ENCODE peak calls at places on chromosomes 5 and 9, in five cellular contexts. One of them, this sample, is unnamed.

GRCh38 chr9:2966846-2967372 is 123.0 kb upstream of the PUM3 start:
- DNase-seq in A549: no peak
- DNase-seq in naive thymus-derived CD4-positive, alpha-beta T cell: no peak
- DNase-seq in AG04450: no peak
- DNase-seq in psoas muscle: no peak
- DNase-seq in this sample: no peak

GRCh38 chr5:58107704-58108103 is 352.2 kb downstream of the PLK2 start:
- DNase-seq in A549: no peak
- DNase-seq in naive thymus-derived CD4-positive, alpha-beta T cell: no peak
- DNase-seq in AG04450: no peak
- DNase-seq in psoas muscle: no peak
- DNase-seq in this sample: no peak

GRCh38 chr5:161155451-161155850 is 303.4 kb upstream of the ATP10B start:
- DNase-seq in A549: no peak
- DNase-seq in naive thymus-derived CD4-positive, alpha-beta T cell: no peak
- DNase-seq in AG04450: no peak
- DNase-seq in psoas muscle: no peak
- DNase-seq in this sample: no peak

GRCh38 chr9:107542814-107543213 is 53.2 kb upstream of the KLF4 start:
- DNase-seq in A549: no peak
- DNase-seq in naive thymus-derived CD4-positive, alpha-beta T cell: no peak
- DNase-seq in AG04450: no peak
- DNase-seq in psoas muscle: no peak
- DNase-seq in this sample: no peak

GRCh38 chr5:75510417-75510835 is 1.0 kb downstream of the CERT1 start:
- DNase-seq in A549: no peak
- DNase-seq in naive thymus-derived CD4-positive, alpha-beta T cell: no peak
- DNase-seq in AG04450: no peak
- DNase-seq in psoas muscle: no peak
- DNase-seq in this sample: no peak

GRCh38 chr9:81737871-81738507 is 48.6 kb upstream of the TLE1 start:
- DNase-seq in A549: peak
- DNase-seq in naive thymus-derived CD4-positive, alpha-beta T cell: no peak
- DNase-seq in AG04450: peak
- DNase-seq in psoas muscle: no peak
- DNase-seq in this sample: no peak

GRCh38 chr5:146620031-146620662 is 104.2 kb upstream of the GPR151 start:
- DNase-seq in A549: no peak
- DNase-seq in naive thymus-derived CD4-positive, alpha-beta T cell: no peak
- DNase-seq in AG04450: no peak
- DNase-seq in psoas muscle: no peak
- DNase-seq in this sample: no peak

GRCh38 chr9:137639303-137640051 is 20.7 kb downstream of the EHMT1 start:
- DNase-seq in A549: no peak
- DNase-seq in naive thymus-derived CD4-positive, alpha-beta T cell: no peak
- DNase-seq in AG04450: no peak
- DNase-seq in psoas muscle: no peak
- DNase-seq in this sample: peak

GRCh38 chr9:93591301-93591700 is 14.9 kb downstream of the PHF2 start:
- DNase-seq in A549: no peak
- DNase-seq in naive thymus-derived CD4-positive, alpha-beta T cell: no peak
- DNase-seq in AG04450: no peak
- DNase-seq in psoas muscle: no peak
- DNase-seq in this sample: no peak

GRCh38 chr5:59034498-59035186 is 451.8 kb downstream of the RAB3C start:
- DNase-seq in A549: peak
- DNase-seq in naive thymus-derived CD4-positive, alpha-beta T cell: peak
- DNase-seq in AG04450: no peak
- DNase-seq in psoas muscle: no peak
- DNase-seq in this sample: peak

GRCh38 chr9:126608551-126608950 is 5.2 kb upstream of the LMX1B start:
- DNase-seq in A549: no peak
- DNase-seq in naive thymus-derived CD4-positive, alpha-beta T cell: no peak
- DNase-seq in AG04450: no peak
- DNase-seq in psoas muscle: no peak
- DNase-seq in this sample: no peak

GRCh38 chr9:117462926-117463325 is 48.1 kb upstream of the ASTN2 start:
- DNase-seq in A549: no peak
- DNase-seq in naive thymus-derived CD4-positive, alpha-beta T cell: no peak
- DNase-seq in AG04450: no peak
- DNase-seq in psoas muscle: no peak
- DNase-seq in this sample: no peak

GRCh38 chr5:89878140-89878570 is 531.4 kb downstream of the CETN3 start:
- DNase-seq in A549: peak
- DNase-seq in naive thymus-derived CD4-positive, alpha-beta T cell: no peak
- DNase-seq in AG04450: peak
- DNase-seq in psoas muscle: no peak
- DNase-seq in this sample: no peak

GRCh38 chr5:107271682-107272350 is 398.9 kb downstream of the EFNA5 start:
- DNase-seq in A549: no peak
- DNase-seq in naive thymus-derived CD4-positive, alpha-beta T cell: no peak
- DNase-seq in AG04450: no peak
- DNase-seq in psoas muscle: no peak
- DNase-seq in this sample: no peak

GRCh38 chr9:138064547-138064946 is 187.0 kb downstream of the CACNA1B start:
- DNase-seq in A549: no peak
- DNase-seq in naive thymus-derived CD4-positive, alpha-beta T cell: no peak
- DNase-seq in AG04450: no peak
- DNase-seq in psoas muscle: no peak
- DNase-seq in this sample: no peak

GRCh38 chr9:10704720-10705119 is 91.9 kb upstream of the PTPRD start:
- DNase-seq in A549: no peak
- DNase-seq in naive thymus-derived CD4-positive, alpha-beta T cell: no peak
- DNase-seq in AG04450: no peak
- DNase-seq in psoas muscle: no peak
- DNase-seq in this sample: no peak

GRCh38 chr5:78669331-78669730 is 20.8 kb upstream of the LHFPL2 start:
- DNase-seq in A549: no peak
- DNase-seq in naive thymus-derived CD4-positive, alpha-beta T cell: no peak
- DNase-seq in AG04450: no peak
- DNase-seq in psoas muscle: no peak
- DNase-seq in this sample: no peak

GRCh38 chr5:131968396-131968954 is 23.0 kb upstream of the MEIKIN start:
- DNase-seq in A549: no peak
- DNase-seq in naive thymus-derived CD4-positive, alpha-beta T cell: no peak
- DNase-seq in AG04450: no peak
- DNase-seq in psoas muscle: no peak
- DNase-seq in this sample: no peak

GRCh38 chr5:86968311-86968753 is 299.4 kb upstream of the RASA1 start:
- DNase-seq in A549: peak
- DNase-seq in naive thymus-derived CD4-positive, alpha-beta T cell: no peak
- DNase-seq in AG04450: peak
- DNase-seq in psoas muscle: peak
- DNase-seq in this sample: peak

GRCh38 chr9:16125637-16126036 is 572.8 kb downstream of the CCDC171 start:
- DNase-seq in A549: no peak
- DNase-seq in naive thymus-derived CD4-positive, alpha-beta T cell: no peak
- DNase-seq in AG04450: no peak
- DNase-seq in psoas muscle: no peak
- DNase-seq in this sample: no peak

GRCh38 chr9:78918976-78919375 is 622.1 kb downstream of the PSAT1 start:
- DNase-seq in A549: no peak
- DNase-seq in naive thymus-derived CD4-positive, alpha-beta T cell: no peak
- DNase-seq in AG04450: no peak
- DNase-seq in psoas muscle: no peak
- DNase-seq in this sample: no peak

GRCh38 chr9:70567511-70567910 is 153.1 kb upstream of the KLF9 start:
- DNase-seq in A549: no peak
- DNase-seq in naive thymus-derived CD4-positive, alpha-beta T cell: no peak
- DNase-seq in AG04450: no peak
- DNase-seq in psoas muscle: no peak
- DNase-seq in this sample: no peak

GRCh38 chr9:101465330-101465915 is 29.8 kb upstream of the ALDOB start:
- DNase-seq in A549: peak
- DNase-seq in naive thymus-derived CD4-positive, alpha-beta T cell: no peak
- DNase-seq in AG04450: no peak
- DNase-seq in psoas muscle: no peak
- DNase-seq in this sample: peak

GRCh38 chr5:83285661-83286398 is 185.7 kb upstream of the VCAN start:
- DNase-seq in A549: no peak
- DNase-seq in naive thymus-derived CD4-positive, alpha-beta T cell: no peak
- DNase-seq in AG04450: no peak
- DNase-seq in psoas muscle: peak
- DNase-seq in this sample: no peak

GRCh38 chr5:96155156-96155555 is 193.5 kb upstream of the ELL2 start:
- DNase-seq in A549: no peak
- DNase-seq in naive thymus-derived CD4-positive, alpha-beta T cell: no peak
- DNase-seq in AG04450: no peak
- DNase-seq in psoas muscle: no peak
- DNase-seq in this sample: no peak

GRCh38 chr5:178651046-178651810 is 24.4 kb upstream of the CLK4 start:
- DNase-seq in A549: no peak
- DNase-seq in naive thymus-derived CD4-positive, alpha-beta T cell: no peak
- DNase-seq in AG04450: no peak
- DNase-seq in psoas muscle: no peak
- DNase-seq in this sample: no peak

GRCh38 chr5:5306696-5307095 is 115.8 kb upstream of the ICE1 start:
- DNase-seq in A549: no peak
- DNase-seq in naive thymus-derived CD4-positive, alpha-beta T cell: no peak
- DNase-seq in AG04450: no peak
- DNase-seq in psoas muscle: no peak
- DNase-seq in this sample: no peak

GRCh38 chr5:383621-384020 is 59.4 kb upstream of the EXOC3 start:
- DNase-seq in A549: no peak
- DNase-seq in naive thymus-derived CD4-positive, alpha-beta T cell: no peak
- DNase-seq in AG04450: no peak
- DNase-seq in psoas muscle: no peak
- DNase-seq in this sample: no peak

GRCh38 chr5:84378420-84378819 is 6.3 kb downstream of the EDIL3 start:
- DNase-seq in A549: no peak
- DNase-seq in naive thymus-derived CD4-positive, alpha-beta T cell: no peak
- DNase-seq in AG04450: no peak
- DNase-seq in psoas muscle: no peak
- DNase-seq in this sample: no peak

GRCh38 chr5:90932052-90932699 is 373.6 kb downstream of the ADGRV1 start:
- DNase-seq in A549: peak
- DNase-seq in naive thymus-derived CD4-positive, alpha-beta T cell: no peak
- DNase-seq in AG04450: peak
- DNase-seq in psoas muscle: no peak
- DNase-seq in this sample: peak

GRCh38 chr5:179870403-179870903 is 11.8 kb upstream of the MRNIP start:
- DNase-seq in A549: peak
- DNase-seq in naive thymus-derived CD4-positive, alpha-beta T cell: no peak
- DNase-seq in AG04450: no peak
- DNase-seq in psoas muscle: peak
- DNase-seq in this sample: peak

DNA sequence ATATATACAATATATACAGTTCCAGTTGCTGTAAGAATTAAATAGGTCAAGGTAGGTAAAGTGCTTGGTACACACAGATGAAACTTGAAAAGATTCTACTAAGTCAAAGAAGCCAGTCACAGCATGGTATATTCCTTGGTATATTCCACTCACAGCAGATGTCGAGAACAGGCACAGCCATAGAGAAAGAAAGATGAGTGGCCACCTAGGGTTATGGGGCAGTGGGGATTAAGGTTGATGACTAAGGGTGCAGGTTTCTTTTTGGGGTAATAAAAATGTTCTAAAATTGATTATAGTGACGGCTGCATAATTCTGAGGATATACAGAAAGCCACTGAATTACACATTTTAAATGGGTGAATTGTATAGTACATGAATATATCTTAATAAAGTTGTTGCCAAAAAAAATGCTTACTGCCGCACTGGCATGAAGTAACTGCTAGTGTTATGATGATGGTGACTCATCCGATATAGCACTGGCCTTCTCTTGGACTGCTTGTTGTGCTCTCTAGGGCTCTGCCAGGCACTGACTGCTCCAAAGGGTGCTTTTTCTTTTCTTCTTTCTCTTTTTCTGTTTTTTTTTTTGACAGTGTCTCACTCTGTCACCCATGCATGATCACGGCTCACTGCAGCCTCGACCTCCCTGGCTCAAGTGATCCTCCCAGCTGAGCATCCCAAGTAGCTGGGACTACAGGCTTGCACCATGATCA is 23.5 kb downstream of the TBC1D2 start:
- DNase-seq in A549: peak
- DNase-seq in naive thymus-derived CD4-positive, alpha-beta T cell: no peak
- DNase-seq in AG04450: peak
- DNase-seq in psoas muscle: no peak
- DNase-seq in this sample: no peak
- H3K27ac ChIP-seq in A549: peak
- H3K27ac ChIP-seq in naive thymus-derived CD4-positive, alpha-beta T cell: no peak
- H3K27ac ChIP-seq in AG04450: peak
- H3K27ac ChIP-seq in psoas muscle: no peak
- H3K27ac ChIP-seq in this sample: no peak

DNA sequence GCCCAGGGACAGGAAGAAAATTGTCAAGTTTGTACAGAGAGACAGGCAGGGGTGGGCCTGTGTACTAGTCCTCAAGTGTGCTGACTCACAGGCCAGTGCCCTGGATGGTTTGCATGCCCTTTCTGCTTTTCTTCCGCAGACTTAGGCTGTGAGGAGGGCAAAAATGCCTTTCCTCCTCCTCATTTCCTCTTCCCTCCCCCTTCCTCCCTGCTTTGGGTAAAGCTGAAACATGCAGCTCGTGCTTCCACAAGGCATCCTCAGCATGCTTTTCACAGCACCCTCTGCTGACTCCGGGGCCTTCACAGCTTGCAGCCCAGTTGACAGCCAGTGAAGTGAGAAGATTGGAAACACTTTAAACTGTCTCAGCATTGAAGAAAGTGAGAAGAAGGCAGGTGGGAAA is 138.6 kb downstream of the GRIA1 start:
- DNase-seq in A549: peak
- DNase-seq in naive thymus-derived CD4-positive, alpha-beta T cell: no peak
- DNase-seq in AG04450: peak
- DNase-seq in psoas muscle: no peak
- DNase-seq in this sample: no peak
- H3K4me3 ChIP-seq in A549: no peak
- H3K4me3 ChIP-seq in naive thymus-derived CD4-positive, alpha-beta T cell: no peak
- H3K4me3 ChIP-seq in AG04450: no peak
- H3K4me3 ChIP-seq in psoas muscle: no peak
- H3K4me3 ChIP-seq in this sample: no peak

GRCh38 chr9:119698535-119698934 is 329.3 kb upstream of the BRINP1 start:
- DNase-seq in A549: no peak
- DNase-seq in naive thymus-derived CD4-positive, alpha-beta T cell: no peak
- DNase-seq in AG04450: no peak
- DNase-seq in psoas muscle: no peak
- DNase-seq in this sample: no peak
- H3K27ac ChIP-seq in A549: no peak
- H3K27ac ChIP-seq in naive thymus-derived CD4-positive, alpha-beta T cell: no peak
- H3K27ac ChIP-seq in AG04450: no peak
- H3K27ac ChIP-seq in psoas muscle: no peak
- H3K27ac ChIP-seq in this sample: no peak

GRCh38 chr9:121820286-121821005 is 169.0 kb downstream of the DAB2IP start:
- DNase-seq in A549: no peak
- DNase-seq in naive thymus-derived CD4-positive, alpha-beta T cell: no peak
- DNase-seq in AG04450: no peak
- DNase-seq in psoas muscle: no peak
- DNase-seq in this sample: no peak

GRCh38 chr9:121818016-121818661 is 166.7 kb downstream of the DAB2IP start:
- DNase-seq in A549: no peak
- DNase-seq in naive thymus-derived CD4-positive, alpha-beta T cell: no peak
- DNase-seq in AG04450: no peak
- DNase-seq in psoas muscle: no peak
- DNase-seq in this sample: no peak

GRCh38 chr9:121818841-121819430 is 167.5 kb downstream of the DAB2IP start:
- DNase-seq in A549: no peak
- DNase-seq in naive thymus-derived CD4-positive, alpha-beta T cell: no peak
- DNase-seq in AG04450: no peak
- DNase-seq in psoas muscle: no peak
- DNase-seq in this sample: no peak

GRCh38 chr9:121821326-121821725 is 169.9 kb downstream of the DAB2IP start:
- DNase-seq in A549: no peak
- DNase-seq in naive thymus-derived CD4-positive, alpha-beta T cell: no peak
- DNase-seq in AG04450: no peak
- DNase-seq in psoas muscle: no peak
- DNase-seq in this sample: no peak

GRCh38 chr9:121819511-121820231 is 168.2 kb downstream of the DAB2IP start:
- DNase-seq in A549: no peak
- DNase-seq in naive thymus-derived CD4-positive, alpha-beta T cell: no peak
- DNase-seq in AG04450: no peak
- DNase-seq in psoas muscle: no peak
- DNase-seq in this sample: no peak
- H3K4me3 ChIP-seq in A549: no peak
- H3K4me3 ChIP-seq in naive thymus-derived CD4-positive, alpha-beta T cell: no peak
- H3K4me3 ChIP-seq in AG04450: peak
- H3K4me3 ChIP-seq in psoas muscle: no peak
- H3K4me3 ChIP-seq in this sample: no peak